ENCODE peak calls at places on chromosomes 6 and 20, in six cellular contexts. W is mammary epithelial cell, J is lower lobe of right lung, X is GM12864, Z is astrocyte of the spinal cord, B is heart right ventricle. G is an unnamed sample.

GRCh38 chr6:126094411-126094810 is 108.1 kb downstream of the TRMT11 start:
- DNase-seq in W (peak), J (no peak), X (no peak), Z (no peak), B (no peak), G (no peak)

GRCh38 chr20:58907481-58908137 is 55.1 kb downstream of the GNAS start:
- DNase-seq in W (peak), J (peak), X (peak), Z (peak), B (peak), G (peak)

GRCh38 chr6:64505312-64505711 is 869.7 kb downstream of the PHF3 start:
- DNase-seq in W (no peak), J (no peak), X (no peak), Z (no peak), B (no peak), G (peak)

GRCh38 chr20:58449703-58450138 is 60.7 kb downstream of the VAPB start:
- DNase-seq in W (no peak), J (no peak), X (no peak), Z (no peak), B (no peak), G (no peak)

GRCh38 chr6:142867988-142868818 is 76.8 kb downstream of the HIVEP2 start:
- DNase-seq in W (no peak), J (no peak), X (no peak), Z (peak), B (no peak), G (no peak)

GRCh38 chr6:158911746-158912158 is 88.2 kb downstream of the RSPH3 start:
- DNase-seq in W (peak), J (no peak), X (peak), Z (no peak), B (no peak), G (peak)

GRCh38 chr6:82179415-82179814 is 68.1 kb downstream of the IBTK start:
- DNase-seq in W (no peak), J (no peak), X (no peak), Z (no peak), B (no peak), G (no peak)

GRCh38 chr20:8853805-8854338 is 215.0 kb upstream of the PLCB4 start:
- DNase-seq in W (peak), J (no peak), X (peak), Z (peak), B (no peak), G (peak)

GRCh38 chr6:72699142-72699541 is 77.3 kb downstream of the KCNQ5 start:
- DNase-seq in W (no peak), J (no peak), X (no peak), Z (no peak), B (no peak), G (no peak)

GRCh38 chr6:72709436-72709835 is 87.6 kb downstream of the KCNQ5 start:
- DNase-seq in W (no peak), J (no peak), X (no peak), Z (no peak), B (no peak), G (no peak)

GRCh38 chr6:72702421-72702820 is 80.6 kb downstream of the KCNQ5 start:
- DNase-seq in W (peak), J (no peak), X (no peak), Z (no peak), B (no peak), G (no peak)

GRCh38 chr6:72703093-72703492 is 81.2 kb downstream of the KCNQ5 start:
- DNase-seq in W (no peak), J (no peak), X (no peak), Z (no peak), B (no peak), G (no peak)

GRCh38 chr6:72704979-72705378 is 83.1 kb downstream of the KCNQ5 start:
- DNase-seq in W (no peak), J (no peak), X (no peak), Z (no peak), B (no peak), G (no peak)
- TF ChIP-seq CTCF in W (no peak), J (no peak), X (no peak), Z (no peak), B (no peak), G (no peak)

GRCh38 chr6:37565267-37566208 is 65.8 kb upstream of the CCDC167 start:
- DNase-seq in W (no peak), J (no peak), X (no peak), Z (no peak), B (peak), G (peak)
- TF ChIP-seq CTCF in W (no peak), J (no peak), X (no peak), Z (peak), B (no peak), G (peak)

DNA sequence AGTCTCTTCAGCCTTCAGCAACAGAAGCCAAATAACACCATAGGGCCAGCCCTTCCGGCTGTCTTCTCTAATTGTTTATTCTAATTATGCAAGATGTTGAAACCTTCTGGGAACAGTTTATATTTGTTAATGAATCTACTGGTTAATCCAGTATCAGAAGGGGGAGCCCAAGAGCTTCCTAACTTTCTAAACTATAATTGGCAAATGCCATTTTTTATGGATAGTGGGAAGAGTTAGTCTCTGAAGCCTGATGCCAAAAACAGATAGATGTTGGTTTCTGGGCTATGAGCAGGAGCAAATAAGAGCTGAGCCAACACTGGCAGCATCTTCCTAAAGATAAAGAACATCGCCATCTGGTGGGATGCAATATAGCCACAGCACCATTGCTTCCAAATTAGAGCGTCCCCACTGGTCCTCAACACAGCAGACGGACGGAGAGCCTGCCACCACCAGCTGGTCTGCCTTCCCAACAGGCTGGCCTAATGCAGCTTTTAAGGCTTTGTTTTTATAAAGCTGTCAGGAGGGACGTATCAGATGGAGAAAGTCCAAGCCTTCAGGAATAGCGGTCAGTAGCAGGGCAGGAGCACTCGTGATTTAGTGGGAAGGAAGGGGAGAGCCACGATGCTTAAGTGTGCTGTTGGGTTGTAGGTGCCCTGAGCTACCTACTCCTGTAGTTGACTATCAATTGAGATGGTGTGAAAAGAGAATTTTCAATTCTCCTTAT is 118.8 kb downstream of the RALGAPA2 start:
- DNase-seq in W (peak), J (peak), X (no peak), Z (peak), B (no peak), G (peak)
- TF ChIP-seq CTCF in W (peak), J (peak), X (peak), Z (peak), B (peak), G (peak)

DNA sequence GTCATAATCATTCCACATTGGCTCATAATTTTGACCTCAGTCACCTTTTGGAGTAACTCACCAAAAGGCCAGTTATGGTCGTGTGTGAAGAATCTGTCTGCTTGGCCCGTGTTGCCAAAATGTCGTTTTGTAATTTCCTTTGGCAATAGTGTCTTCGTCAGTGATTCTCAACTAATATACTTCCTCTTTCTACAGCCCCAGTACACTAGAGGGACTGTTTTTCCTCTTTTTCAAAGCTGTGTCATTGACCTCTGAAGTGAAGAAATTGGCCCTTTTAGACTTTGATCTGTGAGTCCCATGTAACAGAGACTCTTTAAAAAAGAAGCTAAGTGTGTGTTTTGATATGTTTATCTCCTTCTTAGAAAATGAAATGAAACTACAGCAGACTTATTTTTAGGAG is 5.2 kb downstream of the FOXO3 start:
- DNase-seq in W (peak), J (no peak), X (no peak), Z (peak), B (no peak), G (peak)
- TF ChIP-seq CTCF in W (no peak), J (peak), X (no peak), Z (peak), B (no peak), G (no peak)

GRCh38 chr20:50919567-50919966 is 11.7 kb downstream of the ADNP start:
- DNase-seq in W (peak), J (peak), X (no peak), Z (peak), B (no peak), G (no peak)

GRCh38 chr20:50928469-50928868 is 2.8 kb downstream of the ADNP start:
- DNase-seq in W (no peak), J (no peak), X (no peak), Z (no peak), B (no peak), G (no peak)

GRCh38 chr20:50921783-50922501 is 9.3 kb downstream of the ADNP start:
- DNase-seq in W (no peak), J (no peak), X (no peak), Z (no peak), B (no peak), G (no peak)

GRCh38 chr20:50921055-50921454 is 10.2 kb downstream of the ADNP start:
- DNase-seq in W (peak), J (no peak), X (no peak), Z (no peak), B (no peak), G (no peak)

GRCh38 chr20:50924261-50924660 is 7.0 kb downstream of the ADNP start:
- DNase-seq in W (no peak), J (no peak), X (no peak), Z (no peak), B (no peak), G (no peak)
- TF ChIP-seq CTCF in W (no peak), J (no peak), X (no peak), Z (no peak), B (no peak), G (no peak)

G was measured in GM20000.